ENCODE peak calls at places on chromosome 17, in five cellular contexts. P, V, T, J and S are unnamed samples. For H3K4me1, the result is how much of the 10 kb centered on the place peaks cover.

GRCh38 chr17:78407387-78407990 is 29.0 kb downstream of the PGS1 start:
- DNase-seq in P (no peak), V (no peak), T (no peak), J (no peak), S (no peak)

GRCh38 chr17:64480951-64481350 is 15.9 kb downstream of the POLG2 start:
- DNase-seq in P (no peak), V (no peak), T (no peak), J (no peak), S (no peak)

GRCh38 chr17:28985950-28986713 is 19.7 kb downstream of the SEZ6 start:
- DNase-seq in P (no peak), V (no peak), T (no peak), J (peak), S (no peak)

GRCh38 chr17:4230142-4230541 is 33.6 kb downstream of the ANKFY1 start:
- DNase-seq in P (peak), V (peak), T (peak), J (no peak), S (peak)

GRCh38 chr17:18258356-18259038 is at the start of gene FLII:
- DNase-seq in P (peak), V (peak), T (peak), J (no peak), S (peak)

GRCh38 chr17:79785017-79785899 is 7.3 kb downstream of the CBX2 start:
- DNase-seq in P (no peak), V (no peak), T (no peak), J (no peak), S (no peak)

GRCh38 chr17:76261421-76262215 is 3.5 kb upstream of the UBALD2 start:
- DNase-seq in P (peak), V (no peak), T (no peak), J (no peak), S (no peak)

GRCh38 chr17:37696366-37696765 is 48.5 kb downstream of the HNF1B start:
- DNase-seq in P (no peak), V (peak), T (no peak), J (no peak), S (no peak)

GRCh38 chr17:67218385-67218950 is 26.5 kb downstream of the HELZ start:
- DNase-seq in P (no peak), V (no peak), T (no peak), J (no peak), S (no peak)

GRCh38 chr17:71975998-71976649 is 144.7 kb upstream of the SOX9 start:
- DNase-seq in P (peak), V (peak), T (peak), J (no peak), S (peak)

GRCh38 chr17:7102421-7102820 is 12.2 kb downstream of the ASGR2 start:
- DNase-seq in P (no peak), V (no peak), T (no peak), J (no peak), S (no peak)

GRCh38 chr17:34269969-34270368 is at the start of gene CCL7:
- DNase-seq in P (no peak), V (no peak), T (no peak), J (no peak), S (no peak)

GRCh38 chr17:35051579-35052239 is 11.8 kb downstream of the RFFL start:
- DNase-seq in P (no peak), V (no peak), T (no peak), J (no peak), S (no peak)

GRCh38 chr17:47896672-47897490 is 845 bp downstream of the SP2 start:
- DNase-seq in P (no peak), V (no peak), T (no peak), J (no peak), S (no peak)

GRCh38 chr17:8621585-8621984 is 8.9 kb downstream of the MYH10 start:
- DNase-seq in P (no peak), V (no peak), T (no peak), J (no peak), S (no peak)

GRCh38 chr17:19833914-19834313 is 33.8 kb downstream of the ULK2 start:
- DNase-seq in P (no peak), V (no peak), T (no peak), J (no peak), S (no peak)

GRCh38 chr17:76267051-76267576 is 2.0 kb downstream of the UBALD2 start:
- DNase-seq in P (no peak), V (no peak), T (no peak), J (no peak), S (no peak)

GRCh38 chr17:73643846-73644144 is 450 bp downstream of the SDK2 start:
- DNase-seq in P (no peak), V (no peak), T (no peak), J (no peak), S (no peak)

GRCh38 chr17:76385892-76386786 is 1.7 kb downstream of the SPHK1 start:
- DNase-seq in P (peak), V (peak), T (peak), J (no peak), S (peak)

GRCh38 chr17:14790518-14790917 is 474.6 kb downstream of the PMP22 start:
- DNase-seq in P (no peak), V (no peak), T (no peak), J (no peak), S (no peak)

GRCh38 chr17:73401911-73402310 is 90.1 kb upstream of the CDC42EP4 start:
- DNase-seq in P (no peak), V (no peak), T (no peak), J (no peak), S (no peak)

GRCh38 chr17:36755586-36755985 is 154.2 kb downstream of the MRM1 start:
- DNase-seq in P (no peak), V (no peak), T (peak), J (peak), S (no peak)

GRCh38 chr17:39239640-39240314 is 14.0 kb upstream of the STAC2 start:
- DNase-seq in P (peak), V (peak), T (peak), J (no peak), S (no peak)

GRCh38 chr17:8153957-8154607 is 1.9 kb upstream of the PER1 start:
- DNase-seq in P (peak), V (peak), T (peak), J (peak), S (peak)

GRCh38 chr17:7806592-7806991 is 27.4 kb upstream of the KDM6B start:
- DNase-seq in P (no peak), V (peak), T (no peak), J (no peak), S (no peak)

GRCh38 chr17:49191407-49191916 is 18.9 kb downstream of the GNGT2 start:
- DNase-seq in P (no peak), V (no peak), T (no peak), J (no peak), S (no peak)

GRCh38 chr17:78852709-78853111 is 12.1 kb upstream of the USP36 start:
- DNase-seq in P (no peak), V (no peak), T (no peak), J (no peak), S (no peak)

GRCh38 chr17:4444782-4445473 is 11.2 kb downstream of the SPNS3 start:
- DNase-seq in P (peak), V (no peak), T (peak), J (no peak), S (peak)

GRCh38 chr17:16019347-16019746 is 19.7 kb downstream of the TTC19 start:
- DNase-seq in P (no peak), V (no peak), T (no peak), J (no peak), S (no peak)

GRCh38 chr17:21816592-21817567 is 124.6 kb downstream of the KCNJ18 start:
- DNase-seq in P (no peak), V (no peak), T (no peak), J (no peak), S (no peak)

GRCh38 chr17:7932483-7932891 is 481 bp downstream of the CNTROB start:
- DNase-seq in P (peak), V (peak), T (peak), J (no peak), S (peak)

GRCh38 chr17:8611135-8611534 is 19.4 kb downstream of the MYH10 start:
- DNase-seq in P (no peak), V (no peak), T (no peak), J (no peak), S (no peak)

GRCh38 chr17:75625813-75626486 is 7.3 kb upstream of the SMIM5 start:
- DNase-seq in P (no peak), V (no peak), T (no peak), J (no peak), S (no peak)

GRCh38 chr17:2989855-2990254 is 73.6 kb downstream of the OR1D5 start:
- DNase-seq in P (no peak), V (no peak), T (no peak), J (no peak), S (no peak)

GRCh38 chr17:50841949-50842354 is 6.6 kb downstream of the WFIKKN2 start:
- DNase-seq in P (peak), V (no peak), T (peak), J (peak), S (peak)

GRCh38 chr17:1122681-1123396 is 56.9 kb downstream of the ABR start:
- DNase-seq in P (peak), V (peak), T (peak), J (no peak), S (peak)

GRCh38 chr17:37743875-37744632 is 805 bp downstream of the HNF1B start:
- DNase-seq in P (peak), V (no peak), T (peak), J (no peak), S (no peak)

GRCh38 chr17:81054881-81055370 is 20.0 kb downstream of the BAIAP2 start:
- DNase-seq in P (no peak), V (no peak), T (no peak), J (no peak), S (no peak)
- H3K4me1 ChIP-seq in P (half or more), V (half or more), T (under half), J (under half), S (under half)

DNA sequence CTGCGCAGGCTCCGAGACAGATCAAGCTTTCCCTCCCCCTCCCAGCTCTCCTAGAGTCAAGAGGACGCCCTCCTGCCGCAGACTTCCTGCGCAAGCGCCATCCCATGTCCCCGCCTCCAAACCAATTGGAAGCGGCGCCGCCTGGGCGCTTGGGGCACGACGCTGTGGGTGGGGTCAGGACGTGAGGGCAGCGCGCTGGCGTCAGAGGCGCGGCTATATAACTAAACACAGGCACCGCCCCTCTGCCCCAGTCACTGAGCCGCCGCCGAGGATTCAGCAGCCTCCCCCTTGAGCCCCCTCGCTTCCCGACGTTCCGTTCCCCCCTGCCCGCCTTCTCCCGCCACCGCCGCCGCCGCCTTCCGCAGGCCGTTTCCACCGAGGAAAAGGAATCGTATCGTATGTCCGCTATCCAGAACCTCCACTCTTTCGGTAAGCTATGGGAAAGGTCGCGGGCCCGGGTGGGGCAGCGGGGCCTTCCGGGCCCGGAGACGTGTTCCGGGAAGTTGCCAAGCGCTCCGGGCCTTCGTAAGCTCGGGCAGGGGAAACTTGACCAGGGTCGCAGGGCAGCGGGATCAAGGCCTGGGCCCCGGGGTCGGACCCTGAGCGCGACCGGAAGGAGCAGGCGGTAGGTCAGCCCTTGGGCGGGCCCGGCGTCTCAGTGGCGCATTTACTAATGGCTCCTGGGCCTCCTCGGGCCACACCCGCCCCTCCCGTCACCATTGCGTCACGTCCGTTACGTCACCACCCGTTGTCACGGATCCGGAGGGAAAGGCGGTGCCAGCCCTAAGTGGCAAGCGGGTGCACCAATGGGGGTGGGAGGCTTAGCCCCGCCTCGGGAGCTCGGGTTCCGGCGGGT is at the start of gene EIF1:
- DNase-seq in P (peak), V (peak), T (peak), J (peak), S (peak)
- TF ChIP-seq EP300 in P (peak), V (no peak), T (no peak), J (peak), S (peak)

DNA sequence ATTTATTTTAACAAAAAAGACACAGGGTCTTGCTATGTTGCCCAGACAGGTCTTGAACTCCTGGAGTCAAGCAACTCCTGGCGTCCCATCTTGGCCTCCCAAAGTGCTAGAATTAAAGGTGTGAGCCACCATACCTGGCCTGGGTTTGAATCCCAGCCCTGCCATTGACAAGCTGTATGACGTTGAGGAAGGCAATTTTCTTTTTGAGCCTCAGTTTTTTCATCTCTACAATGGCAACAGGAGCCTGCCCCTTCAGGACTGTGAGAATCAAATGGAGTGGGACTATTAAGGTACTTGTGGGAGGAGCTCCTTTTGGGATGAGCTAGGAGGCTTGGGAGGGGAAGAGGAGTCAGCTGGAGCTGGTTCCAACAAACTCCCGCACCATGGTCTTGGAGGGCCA is 6.2 kb downstream of the RARA start:
- DNase-seq in P (no peak), V (no peak), T (no peak), J (no peak), S (no peak)
- H3K4me1 ChIP-seq in P (half or more), V (half or more), T (half or more), J (under half), S (half or more)

GRCh38 chr17:5485270-5486205 is at the start of gene DERL2:
- DNase-seq in P (no peak), V (no peak), T (no peak), J (no peak), S (no peak)

GRCh38 chr17:5481451-5481850 is 4.5 kb downstream of the DERL2 start:
- DNase-seq in P (no peak), V (no peak), T (no peak), J (no peak), S (no peak)

GRCh38 chr17:5488752-5489151 is 2.4 kb downstream of the MIS12 start:
- DNase-seq in P (no peak), V (no peak), T (no peak), J (no peak), S (no peak)

GRCh38 chr17:5486206-5487124 is at the start of gene MIS12:
- DNase-seq in P (peak), V (peak), T (peak), J (peak), S (peak)
- TF ChIP-seq EP300 in P (no peak), V (no peak), T (no peak), J (no peak), S (peak)